ENCODE peak calls at places on chromosomes 11 and 22, in four cellular contexts. C, W, Z and M are unnamed samples.

GRCh38 chr11:44977493-44977984 is 26.9 kb upstream of the TP53I11 start:
- DNase-seq in C (no peak), W (no peak), Z (no peak), M (peak)

GRCh38 chr11:94417386-94417987 is 16.3 kb upstream of the GPR83 start:
- DNase-seq in C (no peak), W (no peak), Z (peak), M (no peak)

GRCh38 chr11:335779-336665 is 15.4 kb upstream of the IFITM3 start:
- DNase-seq in C (no peak), W (peak), Z (no peak), M (no peak)

GRCh38 chr22:42717197-42717967 is 3.3 kb downstream of the A4GALT start:
- DNase-seq in C (peak), W (peak), Z (no peak), M (no peak)

GRCh38 chr11:15947681-15948648 is 408.4 kb downstream of the SOX6 start:
- DNase-seq in C (no peak), W (no peak), Z (peak), M (no peak)

GRCh38 chr11:43576834-43577521 is 103.6 kb upstream of the HSD17B12 start:
- DNase-seq in C (peak), W (peak), Z (peak), M (peak)

GRCh38 chr22:37330200-37331033 is 48.1 kb downstream of the CYTH4 start:
- DNase-seq in C (peak), W (peak), Z (peak), M (peak)

GRCh38 chr11:23932485-23932898 is 564.4 kb upstream of the LUZP2 start:
- DNase-seq in C (no peak), W (no peak), Z (no peak), M (no peak)

GRCh38 chr11:120613264-120614226 is 102.0 kb downstream of the GRIK4 start:
- DNase-seq in C (no peak), W (no peak), Z (no peak), M (no peak)

GRCh38 chr11:120611576-120611975 is 100.0 kb downstream of the GRIK4 start:
- DNase-seq in C (peak), W (no peak), Z (no peak), M (no peak)

GRCh38 chr11:120610101-120610500 is 98.6 kb downstream of the GRIK4 start:
- DNase-seq in C (no peak), W (no peak), Z (no peak), M (no peak)

GRCh38 chr11:120608760-120609211 is 97.2 kb downstream of the GRIK4 start:
- DNase-seq in C (no peak), W (no peak), Z (no peak), M (no peak)

DNA sequence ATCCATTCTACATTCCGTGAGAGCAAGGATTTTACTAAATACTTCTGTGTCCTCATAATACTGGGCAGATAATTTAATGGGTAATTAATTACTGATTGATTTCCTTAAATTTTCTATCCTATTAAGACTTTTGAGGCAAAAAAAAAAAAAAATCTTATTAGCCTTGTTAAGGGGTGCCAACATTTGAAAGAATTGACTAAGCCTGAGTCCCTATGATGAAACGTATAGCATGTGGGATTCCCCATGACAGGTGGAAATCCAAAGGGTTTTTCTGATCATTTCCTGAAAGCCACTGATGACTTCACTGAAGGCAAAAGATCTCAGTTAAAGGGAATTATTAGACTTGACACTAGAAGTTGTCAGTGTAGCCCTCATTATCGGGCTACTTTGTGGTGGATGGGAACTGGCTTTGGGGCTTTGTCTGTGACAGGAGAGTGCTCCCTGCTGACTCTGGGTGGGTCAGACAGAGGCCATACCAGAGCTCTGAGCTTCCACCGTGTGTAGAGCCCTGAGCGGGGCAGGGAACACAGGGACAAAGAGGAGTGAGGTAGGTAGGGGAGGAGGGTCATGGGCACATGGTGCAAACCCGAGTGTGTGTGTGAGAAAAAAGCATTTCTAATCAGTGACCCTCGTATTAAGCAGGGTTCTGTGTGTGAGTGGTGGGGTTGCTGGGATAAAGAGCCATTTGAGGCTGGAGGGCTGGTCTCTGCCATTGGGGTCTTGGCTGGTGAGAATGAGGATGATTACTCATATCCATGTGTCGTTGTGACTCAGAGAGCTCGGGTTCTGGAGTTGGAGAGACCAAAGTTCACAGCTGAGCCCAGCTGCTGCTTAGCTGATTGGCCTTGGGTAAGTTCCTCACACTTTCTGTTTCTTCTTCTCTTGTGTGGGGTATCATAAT is 101.1 kb downstream of the GRIK4 start:
- DNase-seq in C (no peak), W (no peak), Z (peak), M (no peak)
- TF ChIP-seq ELF4 in C (no peak), W (no peak), Z (no peak), M (no peak)

GRCh38 chr11:69154211-69154913 is 1.4 kb upstream of the SMIM38 start:
- DNase-seq in C (no peak), W (no peak), Z (no peak), M (no peak)

GRCh38 chr11:69152748-69153446 is 2.8 kb upstream of the SMIM38 start:
- DNase-seq in C (no peak), W (no peak), Z (peak), M (no peak)

GRCh38 chr11:69154938-69155301 is 815 bp upstream of the SMIM38 start:
- DNase-seq in C (no peak), W (no peak), Z (no peak), M (no peak)

GRCh38 chr11:69151811-69152210 is 3.9 kb upstream of the SMIM38 start:
- DNase-seq in C (no peak), W (no peak), Z (no peak), M (no peak)

GRCh38 chr11:69153661-69154060 is 2.1 kb upstream of the SMIM38 start:
- DNase-seq in C (no peak), W (no peak), Z (no peak), M (no peak)
- TF ChIP-seq ELF4 in C (no peak), W (no peak), Z (no peak), M (no peak)

GRCh38 chr22:49480896-49481650 is 346.6 kb downstream of the BRD1 start:
- DNase-seq in C (no peak), W (peak), Z (no peak), M (no peak)
- TF ChIP-seq ELF4 in C (no peak), W (no peak), Z (no peak), M (no peak)

GRCh38 chr22:24965822-24966626 is 13.5 kb downstream of the KIAA1671 start:
- DNase-seq in C (no peak), W (no peak), Z (peak), M (no peak)

GRCh38 chr22:24972369-24972768 is 19.9 kb downstream of the KIAA1671 start:
- DNase-seq in C (no peak), W (no peak), Z (no peak), M (no peak)

GRCh38 chr22:24968066-24968561 is 15.6 kb downstream of the KIAA1671 start:
- DNase-seq in C (peak), W (no peak), Z (no peak), M (no peak)

GRCh38 chr22:24973867-24974266 is 21.4 kb downstream of the KIAA1671 start:
- DNase-seq in C (no peak), W (no peak), Z (no peak), M (no peak)

DNA sequence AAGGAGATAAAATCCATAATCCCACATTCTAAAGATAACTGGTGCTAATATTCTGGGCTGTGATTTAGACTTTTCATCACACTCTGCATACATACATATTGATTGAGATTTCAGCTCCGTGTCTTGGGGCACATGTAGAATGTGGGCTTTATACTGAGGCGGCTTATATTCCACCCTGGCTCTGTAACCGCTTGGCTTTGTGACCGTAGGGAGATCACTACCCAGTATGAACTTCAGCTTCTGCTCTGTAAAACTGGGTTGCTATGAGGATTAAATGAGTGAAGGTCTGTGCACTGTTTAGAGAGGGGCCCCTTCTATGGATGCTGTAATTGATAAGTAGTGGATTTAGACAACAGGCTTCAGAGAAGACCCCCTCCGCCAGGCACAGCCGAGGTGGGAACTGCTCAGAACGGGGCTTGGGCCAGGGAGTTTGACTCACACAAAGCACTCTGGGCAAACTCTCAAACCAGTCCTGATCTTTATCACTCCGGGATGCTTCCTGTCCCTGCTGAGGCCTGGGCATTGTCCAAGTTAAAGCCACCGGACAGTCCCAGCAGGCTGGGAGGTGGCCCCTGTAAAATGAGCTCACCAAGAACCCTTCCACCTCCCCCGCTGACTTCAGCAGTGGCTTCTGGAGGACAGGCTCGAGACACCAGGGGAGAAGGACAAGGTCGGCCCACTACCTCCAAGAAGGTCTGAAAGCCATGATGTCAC is 17.2 kb downstream of the KIAA1671 start:
- DNase-seq in C (no peak), W (no peak), Z (peak), M (no peak)
- TF ChIP-seq ELF4 in C (no peak), W (no peak), Z (no peak), M (no peak)

GRCh38 chr11:126229782-126230540 is 18.4 kb downstream of the FAM118B start:
- DNase-seq in C (no peak), W (no peak), Z (no peak), M (no peak)

GRCh38 chr11:126219547-126219946 is 8.0 kb downstream of the FAM118B start:
- DNase-seq in C (no peak), W (no peak), Z (no peak), M (no peak)

GRCh38 chr11:126226334-126227084 is 14.9 kb downstream of the FAM118B start:
- DNase-seq in C (no peak), W (no peak), Z (no peak), M (no peak)

GRCh38 chr11:126225266-126225665 is 13.7 kb downstream of the FAM118B start:
- DNase-seq in C (no peak), W (no peak), Z (no peak), M (no peak)
- TF ChIP-seq ELF4 in C (no peak), W (no peak), Z (no peak), M (no peak)

GRCh38 chr22:46524203-46524740 is 13.1 kb downstream of the CELSR1 start:
- DNase-seq in C (no peak), W (no peak), Z (no peak), M (no peak)

GRCh38 chr22:46525681-46526483 is 11.5 kb downstream of the CELSR1 start:
- DNase-seq in C (no peak), W (no peak), Z (no peak), M (no peak)

GRCh38 chr22:46526484-46526839 is 11.0 kb downstream of the CELSR1 start:
- DNase-seq in C (no peak), W (no peak), Z (no peak), M (no peak)

GRCh38 chr22:46531776-46532175 is 5.6 kb downstream of the CELSR1 start:
- DNase-seq in C (no peak), W (no peak), Z (no peak), M (no peak)

DNA sequence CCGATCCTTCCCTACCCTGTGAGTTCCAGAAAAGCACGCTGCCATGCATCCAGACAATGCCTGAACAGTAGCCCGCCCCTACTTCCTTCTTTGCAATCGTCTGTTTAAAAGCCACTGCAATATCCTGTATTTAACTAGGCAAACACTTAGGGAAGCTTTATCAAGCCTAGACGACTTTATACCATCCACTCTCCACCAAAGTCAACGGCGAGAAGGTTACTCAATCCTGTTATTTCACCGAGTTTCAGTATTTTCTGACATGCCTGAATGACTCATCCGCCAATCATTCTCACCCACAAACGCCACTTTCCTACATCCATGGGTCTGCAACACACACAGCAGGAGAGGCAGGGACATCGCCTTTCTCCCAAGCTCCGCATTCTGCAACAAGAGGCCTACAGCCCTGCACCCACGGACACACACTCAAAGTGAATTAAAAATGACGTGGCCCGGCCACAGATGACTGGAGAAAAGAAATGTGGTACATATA is 9.3 kb downstream of the CELSR1 start:
- DNase-seq in C (no peak), W (no peak), Z (peak), M (no peak)
- TF ChIP-seq ELF4 in C (no peak), W (no peak), Z (no peak), M (no peak)

DNA sequence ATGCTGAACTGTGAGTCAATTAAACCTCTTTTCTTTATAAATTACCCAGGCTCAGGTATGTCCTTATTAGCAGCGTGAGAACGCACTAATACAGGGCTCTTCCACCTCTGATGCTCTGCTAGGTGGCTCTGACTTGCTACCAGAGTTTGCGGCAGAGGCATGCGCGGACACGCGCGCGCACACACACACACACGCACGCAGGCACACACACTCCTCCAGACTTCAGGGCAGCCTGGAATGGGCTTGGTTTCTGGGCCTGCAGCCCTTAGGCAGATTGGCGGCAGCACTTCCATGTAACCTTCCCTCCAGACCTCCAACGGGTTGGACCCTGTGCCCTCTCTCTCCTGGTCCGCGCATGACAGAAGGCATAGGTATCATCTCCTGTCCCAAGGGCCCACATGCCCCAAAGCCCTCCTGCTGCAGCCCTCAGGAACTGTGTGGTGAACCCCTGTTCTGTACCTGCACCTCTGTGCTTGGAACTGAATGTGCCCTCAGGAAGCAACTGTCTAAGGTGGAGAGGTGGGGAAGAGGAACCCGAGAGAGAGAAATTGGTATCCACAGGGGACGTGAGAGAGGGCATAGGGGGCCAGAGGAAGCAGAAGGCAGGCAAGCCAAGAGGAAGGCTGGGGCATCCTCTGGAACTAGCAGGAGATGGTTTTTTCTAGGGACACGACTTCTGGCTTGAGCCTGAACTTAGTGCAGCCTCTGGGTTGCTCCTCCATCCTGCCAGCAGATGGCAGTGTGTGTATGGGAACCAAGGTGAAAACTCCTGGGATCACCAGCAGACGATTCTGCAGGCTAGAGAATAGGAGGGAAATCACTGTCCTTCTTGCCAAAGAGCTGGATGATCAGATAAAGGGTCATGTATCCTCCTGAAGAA is 23.4 kb upstream of the RIC3 start:
- DNase-seq in C (peak), W (peak), Z (peak), M (peak)
- TF ChIP-seq ELF4 in C (no peak), W (no peak), Z (no peak), M (no peak)

DNA sequence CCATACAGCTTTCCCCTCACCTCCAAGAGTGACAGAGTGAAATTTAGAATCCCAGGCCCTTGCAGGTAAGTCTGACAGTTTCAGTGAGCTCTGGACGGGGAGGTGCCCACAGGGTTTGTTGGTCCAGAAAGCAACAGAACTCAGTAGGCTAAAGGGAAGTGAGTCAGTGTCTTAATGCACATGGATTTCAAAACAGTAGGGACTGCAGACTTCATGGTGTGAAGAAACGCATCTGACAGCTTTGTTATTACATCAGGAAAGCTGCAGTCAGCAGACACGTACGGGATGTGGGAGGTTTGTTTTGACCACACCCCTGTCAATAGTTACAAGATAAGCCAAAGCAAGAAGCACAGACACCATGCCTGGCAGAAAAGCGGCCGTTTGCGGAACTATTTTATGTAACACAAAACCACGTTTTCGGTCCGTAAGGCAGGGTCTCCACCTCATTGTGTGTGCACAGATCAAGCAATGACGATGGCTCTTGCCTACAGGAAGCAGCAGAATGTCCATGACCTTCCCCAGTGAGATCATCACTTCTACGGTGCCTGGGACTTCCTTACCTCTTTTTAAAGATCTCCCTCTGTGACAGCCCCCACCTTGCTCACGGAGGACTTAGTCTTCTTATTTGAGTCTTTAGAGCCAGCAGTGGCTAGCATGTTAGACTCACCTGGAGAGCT is 58.1 kb upstream of the FTH1 start:
- DNase-seq in C (no peak), W (peak), Z (peak), M (peak)
- TF ChIP-seq ELF4 in C (no peak), W (no peak), Z (no peak), M (no peak)

GRCh38 chr22:47918936-47919505 is 1156.6 kb downstream of the TBC1D22A start:
- DNase-seq in C (no peak), W (no peak), Z (no peak), M (no peak)

GRCh38 chr22:47919893-47920292 is 1157.4 kb downstream of the TBC1D22A start:
- DNase-seq in C (no peak), W (no peak), Z (no peak), M (no peak)

GRCh38 chr22:47920380-47920959 is 1158.0 kb downstream of the TBC1D22A start:
- DNase-seq in C (no peak), W (no peak), Z (no peak), M (no peak)

GRCh38 chr22:47918276-47918928 is 1156.0 kb downstream of the TBC1D22A start:
- DNase-seq in C (no peak), W (no peak), Z (no peak), M (no peak)

GRCh38 chr22:47914481-47915097 is 1152.1 kb downstream of the TBC1D22A start:
- DNase-seq in C (no peak), W (peak), Z (no peak), M (no peak)
- TF ChIP-seq ELF4 in C (no peak), W (no peak), Z (no peak), M (no peak)

DNA sequence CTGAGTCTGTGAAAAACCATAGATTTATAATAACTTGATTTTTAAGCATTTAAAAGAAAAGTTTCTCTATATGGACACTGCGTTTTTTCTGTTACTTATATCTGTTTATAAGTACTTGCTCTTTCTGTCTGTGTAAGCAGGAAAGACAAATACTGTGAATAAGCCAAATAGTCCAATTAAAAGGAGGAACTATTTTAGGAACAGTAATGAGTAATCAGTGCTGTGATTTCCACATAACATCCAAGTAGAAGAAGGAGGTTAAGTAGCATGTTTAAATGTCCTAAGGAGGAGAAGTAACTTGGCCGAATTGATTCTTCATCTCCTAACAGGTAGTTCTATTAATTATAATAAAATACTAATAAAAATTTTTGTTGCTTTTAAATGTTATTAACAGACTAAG is 40.8 kb downstream of the ZNF214 start:
- DNase-seq in C (no peak), W (no peak), Z (no peak), M (no peak)
- TF ChIP-seq ELF4 in C (no peak), W (no peak), Z (no peak), M (no peak)